ENCODE peak calls at places on chromosomes 3 and 15, in nine cellular contexts. One of them, this sample, is unnamed.

GRCh38 chr3:30988774-30989173 is 94.3 kb upstream of the GADL1 start:
- DNase-seq in nephron progenitor cell: no peak
- DNase-seq in NAMALWA: no peak
- DNase-seq in body of pancreas: no peak
- DNase-seq in choroid plexus epithelial cell: no peak
- DNase-seq in effector CD4-positive, alpha-beta T cell: no peak
- DNase-seq in spleen: no peak
- DNase-seq in B cell: no peak
- DNase-seq in AG09319: no peak
- DNase-seq in this sample: no peak

GRCh38 chr3:173006006-173006405 is 135.0 kb downstream of the SPATA16 start:
- DNase-seq in effector CD4-positive, alpha-beta T cell: no peak
- DNase-seq in NAMALWA: no peak
- DNase-seq in body of pancreas: no peak
- DNase-seq in choroid plexus epithelial cell: no peak
- DNase-seq in B cell: no peak
- DNase-seq in nephron progenitor cell: no peak
- DNase-seq in spleen: no peak
- DNase-seq in AG09319: no peak
- DNase-seq in this sample: no peak

GRCh38 chr15:83919319-83919830 is 265.5 kb downstream of the ADAMTSL3 start:
- DNase-seq in spleen: no peak
- DNase-seq in nephron progenitor cell: no peak
- DNase-seq in B cell: no peak
- DNase-seq in choroid plexus epithelial cell: peak; percentile 40
- DNase-seq in AG09319: no peak
- DNase-seq in NAMALWA: no peak
- DNase-seq in effector CD4-positive, alpha-beta T cell: no peak
- DNase-seq in body of pancreas: no peak
- DNase-seq in this sample: no peak

GRCh38 chr15:50358805-50359204 is 3.8 kb upstream of the GABPB1 start:
- DNase-seq in B cell: peak; percentile 43
- DNase-seq in nephron progenitor cell: no peak
- DNase-seq in body of pancreas: no peak
- DNase-seq in NAMALWA: peak; percentile 70
- DNase-seq in spleen: no peak
- DNase-seq in choroid plexus epithelial cell: peak; percentile 64
- DNase-seq in effector CD4-positive, alpha-beta T cell: no peak
- DNase-seq in AG09319: no peak
- DNase-seq in this sample: peak; percentile 41

GRCh38 chr15:69343133-69343532 is 44.4 kb downstream of the PAQR5 start:
- DNase-seq in AG09319: no peak
- DNase-seq in body of pancreas: no peak
- DNase-seq in nephron progenitor cell: no peak
- DNase-seq in B cell: no peak
- DNase-seq in choroid plexus epithelial cell: no peak
- DNase-seq in effector CD4-positive, alpha-beta T cell: no peak
- DNase-seq in NAMALWA: no peak
- DNase-seq in spleen: no peak
- DNase-seq in this sample: no peak

GRCh38 chr3:55522077-55522476 is 35.0 kb upstream of the WNT5A start:
- DNase-seq in AG09319: no peak
- DNase-seq in effector CD4-positive, alpha-beta T cell: no peak
- DNase-seq in choroid plexus epithelial cell: no peak
- DNase-seq in nephron progenitor cell: no peak
- DNase-seq in NAMALWA: no peak
- DNase-seq in body of pancreas: no peak
- DNase-seq in B cell: no peak
- DNase-seq in spleen: no peak
- DNase-seq in this sample: no peak

GRCh38 chr15:69836526-69837230 is 261.0 kb downstream of the TLE3 start:
- DNase-seq in B cell: no peak
- DNase-seq in effector CD4-positive, alpha-beta T cell: no peak
- DNase-seq in NAMALWA: no peak
- DNase-seq in body of pancreas: no peak
- DNase-seq in choroid plexus epithelial cell: no peak
- DNase-seq in spleen: no peak
- DNase-seq in nephron progenitor cell: no peak
- DNase-seq in AG09319: no peak
- DNase-seq in this sample: no peak

GRCh38 chr3:158794936-158795518 is 6.8 kb upstream of the MFSD1 start:
- DNase-seq in B cell: no peak
- DNase-seq in NAMALWA: peak; percentile 74
- DNase-seq in choroid plexus epithelial cell: peak; percentile 86
- DNase-seq in nephron progenitor cell: no peak
- DNase-seq in effector CD4-positive, alpha-beta T cell: no peak
- DNase-seq in AG09319: no peak
- DNase-seq in spleen: no peak
- DNase-seq in body of pancreas: no peak
- DNase-seq in this sample: peak; percentile 35

GRCh38 chr3:99656606-99657005 is 18.2 kb downstream of the COL8A1 start:
- DNase-seq in effector CD4-positive, alpha-beta T cell: no peak
- DNase-seq in spleen: no peak
- DNase-seq in body of pancreas: no peak
- DNase-seq in NAMALWA: no peak
- DNase-seq in AG09319: no peak
- DNase-seq in nephron progenitor cell: no peak
- DNase-seq in choroid plexus epithelial cell: no peak
- DNase-seq in B cell: no peak
- DNase-seq in this sample: no peak

GRCh38 chr15:71699977-71700376 is 110.4 kb upstream of the NR2E3 start:
- DNase-seq in body of pancreas: no peak
- DNase-seq in choroid plexus epithelial cell: no peak
- DNase-seq in effector CD4-positive, alpha-beta T cell: no peak
- DNase-seq in AG09319: no peak
- DNase-seq in nephron progenitor cell: no peak
- DNase-seq in NAMALWA: no peak
- DNase-seq in B cell: no peak
- DNase-seq in spleen: no peak
- DNase-seq in this sample: no peak

GRCh38 chr3:88219138-88219792 is 69.5 kb downstream of the C3orf38 start:
- DNase-seq in choroid plexus epithelial cell: peak; percentile 88
- DNase-seq in AG09319: no peak
- DNase-seq in B cell: peak; percentile 40
- DNase-seq in spleen: no peak
- DNase-seq in effector CD4-positive, alpha-beta T cell: no peak
- DNase-seq in nephron progenitor cell: peak; percentile 55
- DNase-seq in NAMALWA: peak; percentile 61
- DNase-seq in body of pancreas: peak; percentile 48
- DNase-seq in this sample: peak; percentile 32

GRCh38 chr15:63864186-63864585 is 30.4 kb upstream of the HERC1 start:
- DNase-seq in B cell: no peak
- DNase-seq in spleen: no peak
- DNase-seq in body of pancreas: no peak
- DNase-seq in effector CD4-positive, alpha-beta T cell: no peak
- DNase-seq in AG09319: no peak
- DNase-seq in NAMALWA: no peak
- DNase-seq in choroid plexus epithelial cell: no peak
- DNase-seq in nephron progenitor cell: no peak
- DNase-seq in this sample: no peak

GRCh38 chr3:117084739-117085270 is 375.2 kb downstream of the TUSC7 start:
- DNase-seq in nephron progenitor cell: no peak
- DNase-seq in body of pancreas: no peak
- DNase-seq in AG09319: no peak
- DNase-seq in spleen: no peak
- DNase-seq in choroid plexus epithelial cell: no peak
- DNase-seq in NAMALWA: no peak
- DNase-seq in effector CD4-positive, alpha-beta T cell: no peak
- DNase-seq in B cell: no peak
- DNase-seq in this sample: no peak

GRCh38 chr3:6608843-6609242 is 252.1 kb upstream of the GRM7 start:
- DNase-seq in NAMALWA: no peak
- DNase-seq in nephron progenitor cell: no peak
- DNase-seq in B cell: no peak
- DNase-seq in choroid plexus epithelial cell: no peak
- DNase-seq in spleen: no peak
- DNase-seq in body of pancreas: no peak
- DNase-seq in effector CD4-positive, alpha-beta T cell: no peak
- DNase-seq in AG09319: no peak
- DNase-seq in this sample: no peak

GRCh38 chr15:63888146-63888545 is 54.4 kb upstream of the HERC1 start:
- DNase-seq in body of pancreas: no peak
- DNase-seq in spleen: no peak
- DNase-seq in nephron progenitor cell: no peak
- DNase-seq in choroid plexus epithelial cell: no peak
- DNase-seq in B cell: no peak
- DNase-seq in effector CD4-positive, alpha-beta T cell: no peak
- DNase-seq in AG09319: no peak
- DNase-seq in NAMALWA: no peak
- DNase-seq in this sample: no peak

GRCh38 chr15:59245583-59245982 is 38.9 kb downstream of the LDHAL6B start:
- DNase-seq in NAMALWA: no peak
- DNase-seq in body of pancreas: no peak
- DNase-seq in choroid plexus epithelial cell: no peak
- DNase-seq in nephron progenitor cell: no peak
- DNase-seq in spleen: no peak
- DNase-seq in B cell: no peak
- DNase-seq in AG09319: no peak
- DNase-seq in effector CD4-positive, alpha-beta T cell: no peak
- DNase-seq in this sample: no peak

GRCh38 chr3:60720696-60721228 is 530.5 kb downstream of the FHIT start:
- DNase-seq in spleen: no peak
- DNase-seq in choroid plexus epithelial cell: no peak
- DNase-seq in B cell: no peak
- DNase-seq in nephron progenitor cell: no peak
- DNase-seq in NAMALWA: no peak
- DNase-seq in AG09319: no peak
- DNase-seq in body of pancreas: no peak
- DNase-seq in effector CD4-positive, alpha-beta T cell: no peak
- DNase-seq in this sample: no peak

GRCh38 chr15:40369474-40369869 is 11.5 kb downstream of the DISP2 start:
- DNase-seq in effector CD4-positive, alpha-beta T cell: no peak
- DNase-seq in choroid plexus epithelial cell: no peak
- DNase-seq in NAMALWA: no peak
- DNase-seq in spleen: no peak
- DNase-seq in B cell: no peak
- DNase-seq in body of pancreas: no peak
- DNase-seq in AG09319: no peak
- DNase-seq in nephron progenitor cell: no peak
- DNase-seq in this sample: no peak

GRCh38 chr15:44584162-44584749 is 47.3 kb downstream of the EIF3J start:
- DNase-seq in choroid plexus epithelial cell: peak; percentile 37
- DNase-seq in AG09319: no peak
- DNase-seq in effector CD4-positive, alpha-beta T cell: peak; percentile 34
- DNase-seq in B cell: peak; percentile 61
- DNase-seq in nephron progenitor cell: peak; percentile 10
- DNase-seq in NAMALWA: peak; percentile 75
- DNase-seq in spleen: peak; percentile 84
- DNase-seq in body of pancreas: peak; percentile 52
- DNase-seq in this sample: peak; percentile 25

GRCh38 chr15:93759626-93760025 is 471.7 kb upstream of the MCTP2 start:
- DNase-seq in nephron progenitor cell: no peak
- DNase-seq in spleen: no peak
- DNase-seq in AG09319: no peak
- DNase-seq in effector CD4-positive, alpha-beta T cell: no peak
- DNase-seq in B cell: no peak
- DNase-seq in choroid plexus epithelial cell: no peak
- DNase-seq in body of pancreas: no peak
- DNase-seq in NAMALWA: no peak
- DNase-seq in this sample: no peak